ENCODE peak calls at places on chromosomes 13 and 19, in nine cellular contexts. V is neuronal stem cell; K is HT1080; B is stimulated activated CD8-positive, alpha-beta memory T cell treated with anti-CD3 and anti-CD28 coated beads, Interleukin-4, amount 100 ng/mL, for 24 hours; C is activated CD4-positive, alpha-beta memory T cell treated with anti-CD3 and anti-CD28 coated beads for 36 hours; O is stimulated activated CD4-positive, alpha-beta T cell treated with anti-CD3 and anti-CD28 coated beads, Interleukin-4, amount 100 ng/mL, for 1 hour; H is sigmoid colon; X is activated CD8-positive, alpha-beta T cell treated with anti-CD3 and anti-CD28 coated beads for 36 hours; F is RWPE2. A is an unnamed sample.

GRCh38 chr19:17680235-17680722 is 7.9 kb downstream of the UNC13A start:
- DNase-seq in H (peak; percentile 79), X (peak; percentile 83), B (peak; percentile 35), O (peak; percentile 27), K (peak; percentile 41), F (no peak), C (peak; percentile 76), V (no peak), A (no peak)

GRCh38 chr13:38301236-38301635 is 48.4 kb upstream of the UFM1 start:
- DNase-seq in X (no peak), V (no peak), H (no peak), C (no peak), O (no peak), K (no peak), B (no peak), F (no peak), A (no peak)

GRCh38 chr19:3366761-3367571 is 583 bp downstream of the NFIC start:
- DNase-seq in X (peak; percentile 47), B (no peak), H (peak; percentile 86), C (no peak), V (no peak), F (no peak), K (peak; percentile 28), O (peak; percentile 19), A (no peak)

GRCh38 chr13:30465541-30466357 is at the start of gene HMGB1:
- DNase-seq in F (peak; percentile 97), O (peak; percentile 92), H (peak; percentile 99), K (peak; percentile 99), V (peak; percentile 99), C (peak; percentile 99), X (peak; percentile 99), B (peak; percentile 90), A (peak; percentile 99)

GRCh38 chr19:55986487-55986886 is at the start of gene NLRP5:
- DNase-seq in B (no peak), V (no peak), O (no peak), X (no peak), K (no peak), H (no peak), C (no peak), F (no peak), A (no peak)

GRCh38 chr13:91468301-91468700 is 69.9 kb downstream of the GPC5 start:
- DNase-seq in V (no peak), K (peak; percentile 81), X (no peak), O (no peak), F (peak; percentile 34), B (no peak), H (no peak), C (no peak), A (no peak)

GRCh38 chr13:49499889-49500660 is 4.3 kb downstream of the PHF11 start:
- DNase-seq in B (no peak), O (no peak), H (no peak), F (no peak), K (peak; percentile 64), C (peak; percentile 34), V (no peak), X (no peak), A (no peak)

GRCh38 chr19:38044267-38045111 is 137.5 kb downstream of the SIPA1L3 start:
- DNase-seq in O (no peak), X (peak; percentile 32), F (no peak), V (no peak), K (no peak), H (no peak), C (no peak), B (no peak), A (peak; percentile 70)

GRCh38 chr13:22454586-22454985 is 726.2 kb upstream of the SGCG start:
- DNase-seq in C (no peak), B (no peak), F (no peak), K (peak; percentile 56), O (no peak), V (no peak), H (no peak), X (no peak), A (no peak)

GRCh38 chr19:23904406-23904805 is 10.3 kb upstream of the ZNF726 start:
- DNase-seq in H (no peak), C (no peak), O (no peak), K (no peak), V (no peak), B (no peak), F (no peak), X (no peak), A (no peak)

GRCh38 chr19:18433039-18433691 is 4.8 kb downstream of the ISYNA1 start:
- DNase-seq in F (no peak), X (peak; percentile 52), B (no peak), V (no peak), O (peak; percentile 43), H (peak; percentile 76), C (no peak), K (no peak), A (peak; percentile 87)

GRCh38 chr19:13262450-13262849 is 112.2 kb downstream of the IER2 start:
- DNase-seq in F (no peak), H (no peak), O (no peak), B (no peak), V (no peak), K (peak; percentile 65), X (no peak), C (no peak), A (peak; percentile 85)

GRCh38 chr19:28972144-28972543 is 240.8 kb downstream of the UQCRFS1 start:
- DNase-seq in O (no peak), V (no peak), F (no peak), K (no peak), C (no peak), H (no peak), B (no peak), X (no peak), A (no peak)

GRCh38 chr19:31890230-31890629 is 455.2 kb upstream of the ZNF507 start:
- DNase-seq in C (no peak), X (no peak), V (no peak), O (no peak), B (no peak), F (no peak), K (no peak), H (no peak), A (no peak)

GRCh38 chr13:75135325-75135825 is 346.6 kb downstream of the TBC1D4 start:
- DNase-seq in C (no peak), X (no peak), H (no peak), V (no peak), F (peak; percentile 59), K (peak; percentile 97), O (no peak), B (no peak), A (no peak)

GRCh38 chr13:29472317-29472961 is 123.0 kb downstream of the SLC7A1 start:
- DNase-seq in B (peak; percentile 42), X (peak; percentile 73), H (no peak), O (peak; percentile 35), K (peak; percentile 57), F (no peak), C (peak; percentile 63), V (no peak), A (peak; percentile 85)

GRCh38 chr19:57302020-57302465 is 18.2 kb upstream of the ZNF543 start:
- DNase-seq in F (peak; percentile 82), B (no peak), O (no peak), X (no peak), H (no peak), C (no peak), V (no peak), K (peak; percentile 73), A (peak; percentile 75)

GRCh38 chr19:53037101-53038097 is 7.1 kb upstream of the ERVV-2 start:
- DNase-seq in C (peak; percentile 22), K (peak; percentile 21), O (no peak), X (peak; percentile 44), H (no peak), B (no peak), F (no peak), V (no peak), A (no peak)

GRCh38 chr13:30551194-30551593 is 66.5 kb upstream of the USPL1 start:
- DNase-seq in X (no peak), F (no peak), V (no peak), H (no peak), C (no peak), B (no peak), K (peak; percentile 32), O (no peak), A (peak; percentile 85)

GRCh38 chr13:30802953-30803478 is 67.7 kb downstream of the ALOX5AP start:
- DNase-seq in V (peak; percentile 63), B (peak; percentile 69), F (peak; percentile 74), K (peak; percentile 71), O (peak; percentile 83), H (peak; percentile 93), C (peak; percentile 89), X (peak; percentile 88), A (peak; percentile 90)

GRCh38 chr19:18908917-18909619 is 10.1 kb downstream of the COPE start:
- DNase-seq in K (no peak), F (no peak), O (no peak), H (no peak), V (no peak), X (no peak), B (no peak), C (no peak), A (no peak)

GRCh38 chr19:43532571-43532961 is 422 bp upstream of the ZNF575 start:
- DNase-seq in X (no peak), C (no peak), K (peak; percentile 39), B (no peak), F (no peak), H (peak; percentile 80), V (no peak), O (no peak), A (peak; percentile 86)

GRCh38 chr13:38821753-38822551 is 135.1 kb downstream of the FREM2 start:
- DNase-seq in C (no peak), O (no peak), K (peak; percentile 71), H (no peak), X (no peak), V (no peak), F (no peak), B (no peak), A (no peak)

GRCh38 chr13:71864094-71864980 is 2.7 kb downstream of the DACH1 start:
- DNase-seq in X (peak; percentile 24), H (peak; percentile 57), F (peak; percentile 33), O (peak; percentile 11), C (no peak), B (no peak), V (no peak), K (no peak), A (no peak)

GRCh38 chr13:93266681-93267080 is 40.1 kb downstream of the GPC6 start:
- DNase-seq in X (no peak), F (no peak), O (no peak), K (no peak), C (no peak), B (no peak), H (no peak), V (no peak), A (no peak)

GRCh38 chr13:60583911-60584753 is 187.1 kb downstream of the TDRD3 start:
- DNase-seq in F (no peak), B (no peak), V (no peak), K (peak; percentile 79), O (no peak), C (peak; percentile 39), H (no peak), X (peak; percentile 20), A (no peak)

GRCh38 chr19:2260341-2260751 is 4.1 kb upstream of the JSRP1 start:
- DNase-seq in K (no peak), C (no peak), B (no peak), V (no peak), H (no peak), O (no peak), X (no peak), F (no peak), A (no peak)

GRCh38 chr19:35141627-35142401 is 1.2 kb upstream of the FXYD7 start:
- DNase-seq in V (no peak), B (no peak), H (no peak), F (no peak), X (peak; percentile 46), O (no peak), K (no peak), C (no peak), A (peak; percentile 60)

GRCh38 chr19:49553451-49554271 is 25.9 kb downstream of the RCN3 start:
- DNase-seq in B (no peak), C (peak; percentile 83), O (peak; percentile 58), X (peak; percentile 81), H (no peak), V (no peak), K (peak; percentile 73), F (no peak), A (peak; percentile 41)

GRCh38 chr19:37695144-37695899 is 24.2 kb downstream of the ZNF607 start:
- DNase-seq in V (no peak), C (no peak), B (no peak), K (no peak), O (no peak), H (no peak), F (no peak), X (no peak), A (no peak)

GRCh38 chr19:32172761-32173160 is 172.6 kb upstream of the ZNF507 start:
- DNase-seq in K (no peak), B (no peak), F (no peak), V (no peak), H (no peak), C (no peak), O (no peak), X (no peak), A (no peak)